ENCODE peak calls at places on chromosomes 5 and 9, in eight cellular contexts. Q, T, C, W, S, E, G and V are unnamed samples.

GRCh38 chr5:160726721-160727120 is 125.3 kb downstream of the ATP10B start:
- DNase-seq in Q (no peak), T (no peak), C (no peak), W (no peak), S (no peak), E (no peak), G (no peak), V (no peak)

GRCh38 chr9:79569814-79570448 is 1.8 kb upstream of the TLE4 start:
- DNase-seq in Q (no peak), T (no peak), C (no peak), W (peak), S (no peak), E (no peak), G (no peak), V (no peak)

GRCh38 chr9:21434202-21435014 is 5.8 kb upstream of the IFNA1 start:
- DNase-seq in Q (peak), T (peak), C (peak), W (peak), S (peak), E (no peak), G (no peak), V (no peak)

GRCh38 chr9:70413427-70413797 is 1.0 kb downstream of the KLF9 start:
- DNase-seq in Q (no peak), T (peak), C (no peak), W (no peak), S (peak), E (no peak), G (no peak), V (no peak)

GRCh38 chr5:111722016-111722591 is 34.9 kb downstream of the NREP start:
- DNase-seq in Q (no peak), T (peak), C (no peak), W (no peak), S (no peak), E (no peak), G (no peak), V (no peak)

GRCh38 chr5:128097224-128097623 is 13.7 kb downstream of the SLC12A2 start:
- DNase-seq in Q (no peak), T (no peak), C (no peak), W (no peak), S (no peak), E (no peak), G (no peak), V (no peak)

GRCh38 chr5:93573627-93573974 is 7.4 kb downstream of the NR2F1-AS1 start:
- DNase-seq in Q (peak), T (no peak), C (no peak), W (no peak), S (no peak), E (no peak), G (no peak), V (no peak)

GRCh38 chr5:122019936-122020590 is 58.0 kb downstream of the LOX start:
- DNase-seq in Q (peak), T (peak), C (no peak), W (peak), S (no peak), E (no peak), G (no peak), V (no peak)

GRCh38 chr5:11890777-11891176 is 13.5 kb downstream of the CTNND2 start:
- DNase-seq in Q (no peak), T (no peak), C (no peak), W (no peak), S (no peak), E (no peak), G (no peak), V (no peak)

GRCh38 chr9:137279741-137280477 is 2.4 kb downstream of the TOR4A start:
- DNase-seq in Q (no peak), T (no peak), C (no peak), W (no peak), S (no peak), E (no peak), G (no peak), V (no peak)

DNA sequence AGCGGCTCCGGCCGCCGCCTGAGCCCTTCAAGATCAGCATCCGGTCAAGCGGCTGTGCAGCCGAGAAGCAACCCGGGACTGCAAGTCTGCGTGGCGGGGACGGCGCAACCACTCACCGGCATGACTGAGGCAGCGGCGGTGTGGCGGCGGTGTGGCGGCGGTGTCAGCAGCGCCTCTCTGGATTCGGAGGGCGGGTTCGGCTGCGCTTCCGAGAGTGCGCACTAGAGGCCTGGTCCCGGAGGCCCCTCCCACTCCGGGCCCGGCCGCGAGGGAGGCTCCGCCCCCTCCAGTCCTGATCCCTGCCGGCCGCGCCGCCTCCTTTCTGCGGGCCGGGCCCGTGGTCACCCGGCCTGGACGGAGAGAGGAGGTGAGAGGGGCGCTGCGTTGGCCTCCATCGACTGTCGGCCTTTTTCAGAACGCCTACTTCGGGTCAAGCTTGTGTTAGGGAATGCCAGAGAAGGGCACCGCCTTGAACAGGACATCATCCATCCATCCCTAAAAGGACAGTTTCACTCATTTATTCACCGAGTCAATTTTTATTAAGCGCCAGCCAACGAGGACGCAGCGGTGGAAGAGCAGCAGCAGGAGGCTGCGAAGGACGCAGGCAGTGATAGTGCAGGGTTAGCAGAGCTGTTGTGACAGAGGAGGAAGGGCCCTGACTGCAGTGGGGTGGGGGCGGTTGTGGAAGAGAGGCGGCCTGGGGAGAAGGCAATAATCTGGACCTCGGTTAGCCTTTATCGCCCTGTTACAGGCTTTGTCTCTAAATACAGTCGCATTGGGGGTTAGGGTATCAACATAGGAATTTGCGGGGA is at the start of gene ATOX1:
- DNase-seq in Q (peak), T (peak), C (peak), W (peak), S (peak), E (peak), G (peak), V (peak)
- TF ChIP-seq CTCF in Q (no peak), T (no peak), C (no peak), W (no peak), S (no peak), E (peak), G (no peak), V (no peak)

GRCh38 chr9:104992696-104993095 is 64.7 kb upstream of the ABCA1 start:
- DNase-seq in Q (peak), T (peak), C (no peak), W (peak), S (no peak), E (no peak), G (no peak), V (no peak)
- H3K4me3 ChIP-seq in Q (no peak), T (no peak), C (no peak), W (no peak), S (no peak), E (no peak), G (no peak), V (no peak)

DNA sequence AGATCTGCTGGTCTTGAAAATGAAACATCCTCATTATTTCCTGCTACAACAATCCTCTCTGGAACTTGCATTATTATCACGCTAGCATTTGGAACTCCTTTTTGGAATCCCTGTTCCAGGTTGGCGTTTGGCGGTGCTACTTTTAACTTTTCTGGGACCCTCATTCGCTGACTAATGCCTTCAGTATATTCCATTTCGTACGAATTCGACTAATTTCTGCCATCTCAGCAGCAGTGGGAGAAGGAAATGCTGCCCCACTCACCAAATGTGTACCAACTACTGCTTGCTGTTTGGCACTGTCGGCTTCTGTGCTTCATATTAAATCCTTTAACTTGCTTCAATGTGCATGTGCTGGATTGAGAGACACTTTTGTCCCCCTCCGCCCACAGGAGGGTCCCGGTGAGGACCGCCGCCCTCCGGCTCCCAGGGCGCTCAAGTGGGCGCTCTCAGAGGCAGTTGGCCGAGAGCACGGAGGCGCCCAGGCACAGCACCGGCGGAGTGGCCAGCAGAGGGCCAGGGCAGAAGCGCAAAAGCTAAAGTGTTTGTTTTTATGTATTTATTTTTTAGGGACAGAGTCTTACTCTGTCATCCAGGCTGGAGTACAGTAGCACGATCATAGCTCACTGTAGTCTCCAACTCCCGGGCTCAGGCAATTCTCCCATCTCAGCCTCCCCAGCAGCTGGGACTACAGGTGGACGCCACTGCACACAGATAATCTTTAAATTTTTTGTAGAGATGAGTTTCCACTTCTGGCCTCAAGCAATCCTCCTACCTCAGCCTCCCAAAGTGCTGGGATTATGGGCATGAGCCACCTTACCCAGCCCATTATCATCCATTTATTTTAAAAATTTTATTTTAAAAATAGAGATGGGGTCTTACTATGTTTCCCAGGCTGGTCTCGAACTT is 11.9 kb downstream of the PDE6A start:
- DNase-seq in Q (peak), T (peak), C (peak), W (no peak), S (no peak), E (no peak), G (no peak), V (peak)
- TF ChIP-seq CTCF in Q (peak), T (peak), C (peak), W (no peak), S (no peak), E (peak), G (no peak), V (peak)

DNA sequence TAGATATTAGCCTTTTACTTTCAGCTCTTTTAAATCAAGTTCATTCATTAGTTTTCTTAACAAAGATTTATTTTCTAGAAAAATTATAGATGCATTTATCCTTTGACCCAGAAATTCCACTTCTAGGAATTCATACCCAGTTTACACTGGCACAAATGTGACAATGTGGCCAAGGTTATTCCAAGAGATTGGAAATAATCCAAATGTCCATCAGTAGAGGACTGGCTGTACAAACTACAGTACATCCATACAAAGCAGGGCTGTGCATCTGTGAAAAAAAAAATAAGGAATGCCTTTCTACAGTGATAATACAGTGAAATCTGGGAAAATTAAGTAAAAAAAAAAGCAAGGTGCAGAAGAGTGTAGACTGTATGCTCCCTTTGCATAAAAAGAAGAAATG is 149.2 kb downstream of the GABBR2 start:
- DNase-seq in Q (no peak), T (no peak), C (no peak), W (no peak), S (no peak), E (no peak), G (no peak), V (no peak)
- H3K4me3 ChIP-seq in Q (no peak), T (no peak), C (no peak), W (no peak), S (no peak), E (no peak), G (no peak), V (no peak)

DNA sequence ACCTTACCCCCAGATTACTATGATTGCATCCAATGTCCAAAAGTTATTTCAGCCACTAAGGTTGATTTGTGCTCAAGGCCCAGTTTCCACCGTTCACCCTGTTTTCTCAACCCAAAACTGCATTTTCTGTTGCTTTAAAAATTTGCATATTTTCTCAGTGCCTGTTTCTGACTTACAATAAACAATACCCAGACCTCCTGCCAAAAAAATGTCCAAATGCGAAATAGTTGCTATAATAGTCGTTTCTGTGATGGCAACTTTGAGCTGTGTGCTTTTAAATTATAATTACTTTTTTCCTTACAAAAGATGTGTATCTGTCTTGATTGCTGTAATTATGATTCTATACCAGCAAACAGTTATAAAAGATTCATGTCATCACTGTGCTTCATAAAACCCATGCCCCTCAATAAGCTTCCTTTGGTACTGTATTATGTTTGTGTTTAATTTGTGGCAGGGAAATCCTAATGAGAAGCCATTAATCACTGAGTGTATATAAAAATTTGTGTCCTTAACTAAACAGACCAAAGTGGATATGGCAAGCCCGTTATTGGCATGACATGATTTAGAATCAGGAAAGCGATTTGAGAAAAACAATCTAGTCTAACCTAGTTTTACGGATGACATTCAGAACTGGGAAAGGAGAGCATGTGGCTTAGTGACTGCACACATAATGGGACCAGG is 5.4 kb upstream of the SLC1A3 start:
- DNase-seq in Q (no peak), T (no peak), C (no peak), W (no peak), S (no peak), E (no peak), G (no peak), V (no peak)
- TF ChIP-seq CTCF in Q (no peak), T (no peak), C (no peak), W (no peak), S (no peak), E (no peak), G (no peak), V (no peak)

GRCh38 chr5:90915393-90915792 is 356.8 kb downstream of the ADGRV1 start:
- DNase-seq in Q (no peak), T (no peak), C (no peak), W (no peak), S (no peak), E (no peak), G (no peak), V (no peak)

GRCh38 chr5:90916947-90917800 is 358.6 kb downstream of the ADGRV1 start:
- DNase-seq in Q (no peak), T (no peak), C (no peak), W (no peak), S (no peak), E (no peak), G (no peak), V (no peak)

GRCh38 chr5:90921428-90921973 is 362.9 kb downstream of the ADGRV1 start:
- DNase-seq in Q (no peak), T (no peak), C (no peak), W (no peak), S (no peak), E (no peak), G (no peak), V (no peak)

DNA sequence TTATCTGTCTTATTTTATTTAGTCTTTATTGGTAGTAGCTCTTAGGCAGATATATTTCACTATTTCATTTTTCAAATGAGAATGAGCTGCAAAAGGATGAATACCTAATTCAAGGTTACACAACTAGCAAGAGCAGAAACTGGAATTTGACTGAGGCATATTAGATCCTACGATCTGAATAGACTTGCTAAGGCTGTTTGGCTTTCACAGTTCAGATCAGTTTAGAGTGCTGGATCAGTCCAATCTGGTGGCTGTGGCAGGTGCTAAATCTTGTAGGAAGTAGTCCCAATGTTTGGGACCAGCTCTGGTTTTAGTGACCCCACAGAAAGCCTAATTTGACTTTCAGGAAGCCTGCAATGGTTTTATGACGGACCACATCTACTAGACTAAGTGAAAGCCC is 359.3 kb downstream of the ADGRV1 start:
- DNase-seq in Q (no peak), T (no peak), C (no peak), W (no peak), S (no peak), E (no peak), G (no peak), V (no peak)
- H3K4me3 ChIP-seq in Q (no peak), T (no peak), C (no peak), W (no peak), S (no peak), E (no peak), G (no peak), V (no peak)